ENCODE peak calls at places on chromosomes 1 and 21, in five cellular contexts. O is colonic mucosa; K is cardiac fibroblast; A is CD8-positive, alpha-beta T cell; Y is mammary epithelial cell. E is an unnamed sample.

GRCh38 chr1:234643111-234643849 is 33.3 kb upstream of the IRF2BP2 start:
- DNase-seq in K (no peak), A (no peak), O (peak; percentile 76), Y (no peak), E (no peak)

GRCh38 chr1:32782086-32782485 is 35.1 kb downstream of the YARS1 start:
- DNase-seq in K (no peak), Y (no peak), A (no peak), O (no peak), E (no peak)

GRCh38 chr1:200710166-200710565 is 28.5 kb upstream of the CAMSAP2 start:
- DNase-seq in A (no peak), K (no peak), Y (no peak), O (no peak), E (no peak)

GRCh38 chr1:245768596-245768995 is 613.8 kb downstream of the KIF26B start:
- DNase-seq in O (no peak), A (no peak), Y (no peak), K (no peak), E (no peak)

GRCh38 chr1:6052543-6053205 is 7.0 kb downstream of the KCNAB2 start:
- DNase-seq in A (peak; percentile 18), Y (peak; percentile 46), O (peak; percentile 52), K (peak; percentile 72), E (no peak)

GRCh38 chr1:167791281-167792209 is 69.8 kb downstream of the MPZL1 start:
- DNase-seq in O (peak; percentile 40), Y (no peak), A (no peak), K (peak; percentile 92), E (peak; percentile 100)

GRCh38 chr1:192580351-192580962 is 4.9 kb downstream of the RGS1 start:
- DNase-seq in Y (peak; percentile 50), K (peak; percentile 82), A (no peak), O (peak; percentile 21), E (no peak)

GRCh38 chr1:210663730-210664573 is 335.2 kb downstream of the HHAT start:
- DNase-seq in K (no peak), A (no peak), Y (no peak), O (no peak), E (no peak)

GRCh38 chr1:207454046-207454964 is at the start of gene CR2:
- DNase-seq in K (no peak), Y (peak; percentile 21), O (peak; percentile 40), A (peak; percentile 1), E (no peak)

GRCh38 chr1:67855444-67855843 is 22.2 kb upstream of the GNG12 start:
- DNase-seq in K (no peak), Y (no peak), O (no peak), A (no peak), E (no peak)

GRCh38 chr1:165124772-165125171 is 231.7 kb downstream of the LMX1A start:
- DNase-seq in A (no peak), K (no peak), O (no peak), Y (peak; percentile 28), E (no peak)

GRCh38 chr1:18736958-18737357 is 106.3 kb downstream of the PAX7 start:
- DNase-seq in Y (no peak), A (no peak), K (no peak), O (no peak), E (no peak)

GRCh38 chr1:223386013-223386412 is 7.2 kb upstream of the CCDC185 start:
- DNase-seq in K (no peak), Y (no peak), O (no peak), A (no peak), E (no peak)

GRCh38 chr1:3460653-3461237 is 6.3 kb downstream of the ARHGEF16 start:
- DNase-seq in O (peak; percentile 50), A (no peak), Y (no peak), K (peak; percentile 12), E (no peak)

GRCh38 chr1:203327684-203328457 is 22.6 kb downstream of the BTG2 start:
- DNase-seq in A (peak; percentile 67), Y (peak; percentile 63), K (peak; percentile 68), O (no peak), E (no peak)

GRCh38 chr1:78833491-78833890 is 173.0 kb downstream of the ADGRL4 start:
- DNase-seq in O (no peak), A (no peak), Y (peak; percentile 79), K (peak; percentile 83), E (peak; percentile 50)

GRCh38 chr1:995665-996633 is 3.9 kb downstream of the HES4 start:
- DNase-seq in A (no peak), K (no peak), Y (peak; percentile 53), O (no peak), E (no peak)

GRCh38 chr1:8112611-8113256 is 86.6 kb upstream of the ERRFI1 start:
- DNase-seq in Y (no peak), O (no peak), A (no peak), K (no peak), E (no peak)

GRCh38 chr1:238176441-238176840 is 285.7 kb upstream of the ZP4 start:
- DNase-seq in K (no peak), O (no peak), Y (no peak), A (no peak), E (no peak)

GRCh38 chr1:229440821-229441537 is 7.1 kb upstream of the ACTA1 start:
- DNase-seq in Y (peak; percentile 78), A (no peak), K (peak; percentile 52), O (no peak), E (peak; percentile 38)

GRCh38 chr1:44662683-44663030 is 11.6 kb downstream of the TMEM53 start:
- DNase-seq in K (no peak), Y (no peak), A (no peak), O (no peak), E (no peak)

GRCh38 chr1:202365092-202365815 is 16.8 kb downstream of the PPP1R12B start:
- DNase-seq in Y (peak; percentile 40), A (no peak), O (no peak), K (peak; percentile 65), E (peak; percentile 41)

GRCh38 chr1:55329091-55329490 is 113.9 kb upstream of the USP24 start:
- DNase-seq in A (no peak), O (no peak), K (peak; percentile 59), Y (no peak), E (no peak)

GRCh38 chr21:37017951-37018679 is 11.6 kb downstream of the RIPPLY3 start:
- DNase-seq in A (no peak), Y (no peak), O (no peak), K (no peak), E (no peak)

GRCh38 chr1:157073944-157074685 is 25.5 kb downstream of the ETV3L start:
- DNase-seq in O (peak; percentile 75), K (peak; percentile 81), Y (peak; percentile 54), A (no peak), E (peak; percentile 13)

GRCh38 chr1:177848577-177848976 is 121.3 kb downstream of the SEC16B start:
- DNase-seq in Y (peak; percentile 81), O (no peak), A (no peak), K (no peak), E (no peak)
- TF ChIP-seq CTCF in Y (no peak), O (no peak), A (no peak), K (no peak), E (no peak)

GRCh38 chr1:166383137-166383536 is 216.3 kb upstream of the FAM78B start:
- DNase-seq in A (no peak), K (no peak), O (no peak), Y (no peak), E (no peak)

GRCh38 chr1:166383635-166384346 is 217.0 kb upstream of the FAM78B start:
- DNase-seq in O (no peak), K (no peak), Y (no peak), A (no peak), E (no peak)

GRCh38 chr1:166390406-166390805 is 223.6 kb upstream of the FAM78B start:
- DNase-seq in K (no peak), Y (no peak), A (no peak), O (no peak), E (no peak)

GRCh38 chr1:166379447-166379846 is 212.6 kb upstream of the FAM78B start:
- DNase-seq in A (no peak), K (no peak), Y (no peak), O (no peak), E (no peak)

GRCh38 chr1:166384948-166385347 is 218.1 kb upstream of the FAM78B start:
- DNase-seq in K (no peak), O (no peak), A (no peak), Y (no peak), E (no peak)
- H3K4me3 ChIP-seq in K (no peak overlapping the region), O (no peak overlapping the region), A (no peak overlapping the region), Y (no peak overlapping the region), E (no peak overlapping the region)

GRCh38 chr1:47331875-47332274 is 1.7 kb upstream of the CMPK1 start:
- DNase-seq in Y (no peak), O (no peak), A (no peak), K (no peak), E (no peak)

GRCh38 chr1:47332779-47333577 is 612 bp upstream of the CMPK1 start:
- DNase-seq in K (no peak), A (no peak), Y (no peak), O (no peak), E (no peak)

GRCh38 chr1:47333922-47334764 is 553 bp downstream of the CMPK1 start:
- DNase-seq in K (peak; percentile 78), A (peak; percentile 39), Y (peak; percentile 75), O (peak; percentile 89), E (no peak)

GRCh38 chr1:47334765-47335435 is 1.3 kb downstream of the CMPK1 start:
- DNase-seq in Y (no peak), K (no peak), A (no peak), O (no peak), E (no peak)

DNA sequence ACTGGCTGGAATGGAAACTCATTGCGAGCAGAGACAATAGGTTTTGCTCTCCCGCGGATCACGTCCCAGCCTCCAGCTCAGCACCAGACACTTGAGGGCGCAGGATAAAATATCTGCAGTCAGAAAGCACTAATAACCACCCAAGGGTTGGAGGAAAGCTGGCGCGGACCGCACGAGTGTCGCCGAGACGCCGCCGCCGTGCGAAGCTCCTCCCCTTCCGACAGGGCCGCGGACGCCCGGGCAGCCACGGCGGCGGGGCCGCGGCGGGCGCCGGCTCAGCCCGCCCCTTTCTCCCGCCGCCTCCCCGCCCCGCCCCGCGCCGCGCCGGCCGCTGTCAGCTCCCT is at the start of gene CMPK1:
- DNase-seq in O (peak; percentile 87), A (peak; percentile 45), Y (peak; percentile 85), K (peak; percentile 91), E (peak; percentile 59)
- TF ChIP-seq CTCF in O (no peak), A (no peak), Y (peak; percentile 26), K (peak; percentile 16), E (peak; percentile 26)

DNA sequence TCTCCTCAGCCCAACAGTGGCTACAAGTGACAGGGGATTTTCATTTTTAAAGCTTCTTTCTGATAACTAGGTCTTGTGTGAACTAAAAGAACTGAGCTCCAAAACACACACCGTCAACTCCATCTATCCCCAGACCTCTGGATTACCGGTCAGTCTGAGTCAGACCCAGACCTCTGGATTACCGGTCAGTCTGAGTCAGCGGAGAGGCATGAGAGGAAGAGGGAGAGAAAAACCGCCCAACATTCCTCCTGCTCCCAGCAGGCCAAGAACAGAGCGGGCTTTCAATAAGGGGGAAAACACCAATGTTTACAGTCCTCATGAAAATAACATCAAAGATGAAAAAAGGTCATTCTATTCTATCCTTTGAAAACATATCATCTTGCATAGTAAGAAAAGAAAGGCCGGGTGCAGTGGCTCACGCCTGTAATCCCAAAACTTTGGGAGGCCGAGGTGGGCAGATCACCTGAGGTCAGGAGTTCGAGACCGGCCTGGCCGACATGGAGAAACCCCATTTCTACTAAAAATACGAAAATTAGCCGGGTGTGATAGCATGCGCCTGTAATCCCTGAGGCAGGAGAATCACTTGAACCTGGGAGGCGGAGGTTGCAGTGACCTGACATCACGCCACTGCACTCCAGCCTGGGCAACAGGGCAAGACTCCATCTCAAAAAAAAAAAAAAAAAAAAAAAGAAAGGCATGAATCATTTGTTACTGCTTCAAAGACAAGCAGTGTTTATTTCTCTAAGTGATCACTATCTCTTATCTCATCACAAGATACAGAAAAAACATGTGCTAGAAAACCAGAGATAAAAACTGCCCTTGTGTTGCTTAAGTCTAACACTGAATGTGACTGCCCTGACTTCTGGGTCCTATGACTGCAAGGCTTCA is 3.4 kb downstream of the PTTG1IP start:
- DNase-seq in O (no peak), A (no peak), Y (peak; percentile 90), K (peak; percentile 94), E (peak; percentile 79)
- H3K4me3 ChIP-seq in O (no peak overlapping the region), A (no peak overlapping the region), Y (peak overlapping the region; percentile 13), K (no peak overlapping the region), E (no peak overlapping the region)